ENCODE peak calls at places on chromosomes 11 and 22, in five cellular contexts. T, K, U, Y and G are unnamed samples.

GRCh38 chr11:111957663-111958415 is 20.7 kb downstream of the DIXDC1 start:
- DNase-seq in T (no peak), U (no peak), K (no peak), Y (no peak), G (no peak)

GRCh38 chr11:73314121-73314948 is 6.3 kb downstream of the ARHGEF17 start:
- DNase-seq in K (no peak), Y (no peak), T (no peak), U (no peak), G (no peak)

GRCh38 chr11:74678591-74679512 is 52.4 kb downstream of the CHRDL2 start:
- DNase-seq in U (no peak), K (no peak), Y (no peak), T (no peak), G (no peak)

GRCh38 chr11:69541501-69542313 is 60.2 kb downstream of the LINC01488 start:
- DNase-seq in T (peak), Y (no peak), K (no peak), U (no peak), G (no peak)

GRCh38 chr22:32622004-32622761 is 147.6 kb downstream of the FBXO7 start:
- DNase-seq in U (no peak), Y (no peak), T (no peak), K (no peak), G (no peak)

GRCh38 chr11:122843281-122844150 is 5.2 kb downstream of the CRTAM start:
- DNase-seq in K (no peak), U (no peak), T (peak), Y (no peak), G (no peak)

GRCh38 chr11:91947215-91947614 is 277.4 kb upstream of the FAT3 start:
- DNase-seq in Y (peak), T (peak), K (no peak), U (no peak), G (peak)

GRCh38 chr22:49322861-49323622 is 504.6 kb downstream of the BRD1 start:
- DNase-seq in U (no peak), T (no peak), Y (no peak), K (no peak), G (no peak)

GRCh38 chr22:48268771-48269552 is 1506.5 kb downstream of the TBC1D22A start:
- DNase-seq in Y (no peak), U (no peak), K (no peak), T (no peak), G (no peak)

GRCh38 chr22:22519591-22519990 is 479 bp downstream of the ZNF280A start:
- DNase-seq in U (no peak), Y (no peak), T (no peak), K (no peak), G (no peak)

GRCh38 chr22:49064836-49065235 is 762.8 kb downstream of the BRD1 start:
- DNase-seq in K (no peak), U (no peak), T (no peak), Y (no peak), G (no peak)

GRCh38 chr11:65651589-65652510 is 10.9 kb downstream of the RELA start:
- DNase-seq in U (no peak), Y (no peak), K (no peak), T (no peak), G (no peak)

GRCh38 chr22:48700566-48701295 is 1126.9 kb downstream of the BRD1 start:
- DNase-seq in K (no peak), T (no peak), Y (no peak), U (no peak), G (no peak)

GRCh38 chr11:73204711-73205121 is 13.4 kb upstream of the P2RY2 start:
- DNase-seq in Y (no peak), U (no peak), K (no peak), T (no peak), G (no peak)

GRCh38 chr22:19852177-19852781 is 2.4 kb downstream of the GNB1L start:
- DNase-seq in Y (no peak), T (no peak), U (no peak), K (no peak), G (no peak)

GRCh38 chr11:93921695-93922468 is 71.5 kb upstream of the VSTM5 start:
- DNase-seq in K (peak), T (peak), U (no peak), Y (peak), G (peak)

GRCh38 chr11:116853461-116854073 is 16.1 kb upstream of the APOA1 start:
- DNase-seq in K (peak), T (peak), Y (no peak), U (peak), G (no peak)

GRCh38 chr11:118046964-118047700 is 29.7 kb upstream of the TMPRSS4 start:
- DNase-seq in Y (no peak), K (peak), T (no peak), U (no peak), G (no peak)